ENCODE peak calls at places on chromosome 21, in seven cellular contexts. B is caudate nucleus, K is fibroblast of lung, A is T-helper 2 cell, M is A172, W is B cell, G is KG1. T is an unnamed sample.

GRCh38 chr21:33327326-33327725 is 2.6 kb downstream of the IFNAR1 start:
- DNase-seq in M (no peak), B (no peak), A (no peak), W (no peak), G (no peak), K (no peak), T (no peak)

GRCh38 chr21:32812035-32812434 is 40.5 kb upstream of the PAXBP1 start:
- DNase-seq in A (no peak), K (no peak), W (no peak), G (no peak), B (no peak), M (no peak), T (no peak)

GRCh38 chr21:35810431-35810970 is 249.8 kb downstream of the SETD4 start:
- DNase-seq in W (no peak), K (no peak), A (no peak), M (no peak), G (no peak), B (no peak), T (no peak)

GRCh38 chr21:33789697-33790096 is 125.9 kb downstream of the ATP5PO start:
- DNase-seq in W (no peak), K (peak; percentile 51), M (no peak), G (no peak), A (no peak), B (no peak), T (no peak)

GRCh38 chr21:42068256-42068545 is 2.9 kb upstream of the UMODL1 start:
- DNase-seq in A (no peak), M (no peak), B (no peak), G (no peak), W (no peak), K (no peak), T (no peak)

GRCh38 chr21:44834231-44834950 is 16.5 kb upstream of the SUMO3 start:
- DNase-seq in B (no peak), M (no peak), A (no peak), W (no peak), K (no peak), G (no peak), T (no peak)

GRCh38 chr21:42512346-42513034 is 1.2 kb upstream of the SLC37A1 start:
- DNase-seq in K (no peak), B (no peak), W (no peak), G (no peak), A (no peak), M (no peak), T (no peak)

GRCh38 chr21:14547834-14548513 is 1.9 kb upstream of the SAMSN1 start:
- DNase-seq in K (no peak), G (no peak), M (no peak), A (peak; percentile 76), W (no peak), B (no peak), T (no peak)

GRCh38 chr21:44290327-44291077 is 4.8 kb downstream of the AIRE start:
- DNase-seq in A (no peak), M (no peak), B (no peak), W (no peak), K (no peak), G (no peak), T (no peak)

GRCh38 chr21:45017376-45017960 is 56.9 kb upstream of the ADARB1 start:
- DNase-seq in A (no peak), K (no peak), W (no peak), M (peak; percentile 34), G (no peak), B (no peak), T (no peak)

GRCh38 chr21:37849703-37850102 is 66.6 kb downstream of the KCNJ6 start:
- DNase-seq in B (no peak), G (no peak), K (peak; percentile 44), M (peak; percentile 84), A (no peak), W (no peak), T (peak; percentile 36)

GRCh38 chr21:46029201-46029924 is 47.8 kb downstream of the COL6A1 start:
- DNase-seq in A (no peak), G (no peak), K (peak; percentile 87), B (no peak), W (no peak), M (no peak), T (no peak)

GRCh38 chr21:42465008-42465878 is 30.8 kb downstream of the RSPH1 start:
- DNase-seq in W (peak; percentile 65), K (no peak), B (no peak), G (peak; percentile 90), M (peak; percentile 38), A (no peak), T (no peak)

T was measured in NCI-H226.